ENCODE peak calls at places on chromosome 1, in ten cellular contexts. U, P, C, A, R, V, X, F, T and K are unnamed samples.

GRCh38 chr1:92934395-92935378 is 26.6 kb downstream of the DIPK1A start:
- ATAC-seq in U (no peak), P (no peak), C (no peak), A (no peak), R (peak; percentile 54), V (no peak), X (peak; percentile 53), F (peak; percentile 84), T (peak; percentile 18), K (peak; percentile 58)

GRCh38 chr1:192506741-192507155 is 68.8 kb upstream of the RGS1 start:
- ATAC-seq in U (no peak), P (peak; percentile 50), C (no peak), A (peak; percentile 58), R (peak; percentile 50), V (peak; percentile 69), X (peak; percentile 42), F (no peak), T (no peak), K (no peak)

GRCh38 chr1:58497499-58497898 is 49.0 kb downstream of the OMA1 start:
- ATAC-seq in U (no peak), P (no peak), C (no peak), A (no peak), R (no peak), V (no peak), X (no peak), F (no peak), T (no peak), K (no peak)

GRCh38 chr1:87213126-87213496 is 115.6 kb upstream of the LMO4 start:
- ATAC-seq in U (no peak), P (no peak), C (no peak), A (no peak), R (no peak), V (no peak), X (no peak), F (no peak), T (no peak), K (no peak)

GRCh38 chr1:229137274-229137673 is 133.6 kb upstream of the RAB4A start:
- ATAC-seq in U (no peak), P (peak; percentile 59), C (no peak), A (peak; percentile 77), R (peak; percentile 34), V (no peak), X (peak; percentile 19), F (no peak), T (no peak), K (no peak)

GRCh38 chr1:42392923-42393848 is 12.6 kb downstream of the RIMKLA start:
- ATAC-seq in U (no peak), P (no peak), C (no peak), A (no peak), R (no peak), V (peak; percentile 30), X (no peak), F (no peak), T (peak; percentile 86), K (no peak)

GRCh38 chr1:241518447-241519307 is 878 bp downstream of the FH start:
- ATAC-seq in U (peak; percentile 67), P (peak; percentile 76), C (peak; percentile 27), A (peak; percentile 55), R (peak; percentile 37), V (peak; percentile 41), X (peak; percentile 23), F (peak; percentile 11), T (peak; percentile 58), K (no peak)

GRCh38 chr1:47396671-47397196 is 19.4 kb upstream of the FOXE3 start:
- ATAC-seq in U (no peak), P (no peak), C (no peak), A (no peak), R (no peak), V (no peak), X (no peak), F (no peak), T (no peak), K (no peak)

GRCh38 chr1:230682274-230682673 is 31.6 kb downstream of the AGT start:
- ATAC-seq in U (no peak), P (no peak), C (no peak), A (no peak), R (peak; percentile 55), V (no peak), X (no peak), F (peak; percentile 75), T (no peak), K (no peak)

GRCh38 chr1:74425669-74426068 is 86.7 kb downstream of the LRRC53 start:
- ATAC-seq in U (no peak), P (no peak), C (no peak), A (no peak), R (no peak), V (no peak), X (no peak), F (peak; percentile 67), T (no peak), K (no peak)

GRCh38 chr1:25993197-25993951 is 4.5 kb downstream of the PAFAH2 start:
- ATAC-seq in U (no peak), P (no peak), C (no peak), A (no peak), R (no peak), V (no peak), X (no peak), F (no peak), T (no peak), K (no peak)

GRCh38 chr1:221903594-221903993 is 161.7 kb upstream of the DUSP10 start:
- ATAC-seq in U (no peak), P (no peak), C (no peak), A (no peak), R (no peak), V (no peak), X (no peak), F (no peak), T (no peak), K (no peak)

DNA sequence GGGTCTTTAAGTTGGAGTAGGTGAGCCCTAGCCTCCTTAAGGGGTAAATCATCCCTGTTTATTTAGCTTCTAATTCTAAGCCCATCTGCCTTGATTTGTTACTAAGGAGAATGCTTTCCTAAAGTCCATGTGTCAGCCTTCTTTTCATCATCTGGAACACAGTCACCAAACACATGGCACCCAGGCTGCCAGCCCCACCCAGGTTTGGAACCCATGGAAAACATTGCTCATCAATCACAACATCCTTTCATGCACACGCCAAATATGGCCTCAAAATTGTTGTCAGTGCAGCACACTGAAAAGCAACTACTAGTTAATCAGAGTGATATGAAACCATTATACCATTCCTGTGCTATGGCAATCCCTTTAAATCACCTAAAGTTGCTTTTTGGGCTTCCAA is 386.7 kb upstream of the ESRRG start:
- ATAC-seq in U (no peak), P (no peak), C (no peak), A (no peak), R (no peak), V (no peak), X (no peak), F (no peak), T (no peak), K (no peak)
- H3K36me3 ChIP-seq in U (no peaks in the 10 kb centered on the region), P (no peaks in the 10 kb centered on the region), C (no peaks in the 10 kb centered on the region), A (no peaks in the 10 kb centered on the region), R (no peaks in the 10 kb centered on the region), V (no peaks in the 10 kb centered on the region), X (no peaks in the 10 kb centered on the region), F (no peaks in the 10 kb centered on the region), T (no peaks in the 10 kb centered on the region), K (no peaks in the 10 kb centered on the region)

DNA sequence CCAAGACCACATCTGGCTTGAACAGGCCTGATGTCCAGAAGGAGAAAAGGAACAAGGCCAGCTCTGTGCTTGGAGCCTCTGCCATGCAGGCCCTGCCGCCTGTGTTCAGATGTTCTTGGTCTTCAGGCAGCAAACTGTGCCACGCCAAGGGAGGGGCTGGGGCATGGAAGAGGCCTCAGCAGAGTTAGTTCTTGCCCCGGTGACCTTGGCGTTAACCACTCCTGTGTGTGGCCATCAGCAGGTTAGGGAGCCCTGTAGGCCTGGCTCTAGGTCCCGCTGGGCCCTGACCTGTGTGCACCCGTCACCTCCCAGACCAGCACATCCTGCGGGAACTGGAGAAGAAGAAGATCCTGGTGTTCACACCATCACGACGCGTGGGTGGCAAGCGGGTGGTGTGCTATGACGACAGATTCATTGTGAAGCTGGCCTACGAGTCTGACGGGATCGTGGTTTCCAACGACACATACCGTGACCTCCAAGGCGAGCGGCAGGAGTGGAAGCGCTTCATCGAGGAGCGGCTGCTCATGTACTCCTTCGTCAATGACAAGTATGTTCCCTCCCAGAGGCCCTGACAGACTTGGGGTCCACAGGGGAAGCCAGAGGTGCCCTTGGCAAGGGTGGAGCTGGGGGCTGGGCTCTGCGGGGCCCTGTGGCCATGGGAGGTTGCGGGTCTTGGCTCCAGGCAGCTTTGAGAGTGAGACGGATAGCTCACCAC is 7.1 kb downstream of the ZC3H12A start:
- ATAC-seq in U (no peak), P (no peak), C (no peak), A (no peak), R (no peak), V (no peak), X (no peak), F (no peak), T (no peak), K (no peak)
- H3K4me1 ChIP-seq in U (peaks cover 38% of the 10 kb centered on the region), P (peaks cover 85% of the 10 kb centered on the region), C (peaks cover 77% of the 10 kb centered on the region), A (peaks cover 81% of the 10 kb centered on the region), R (peaks cover 73% of the 10 kb centered on the region), V (peaks cover 50% of the 10 kb centered on the region), X (no peaks in the 10 kb centered on the region), F (peaks cover 25% of the 10 kb centered on the region), T (peaks cover 49% of the 10 kb centered on the region), K (peaks cover under 1% of the 10 kb centered on the region)

GRCh38 chr1:184241446-184241845 is 145.4 kb upstream of the C1orf21 start:
- ATAC-seq in U (no peak), P (no peak), C (no peak), A (no peak), R (no peak), V (no peak), X (no peak), F (no peak), T (no peak), K (no peak)

GRCh38 chr1:184244962-184245361 is 141.9 kb upstream of the C1orf21 start:
- ATAC-seq in U (no peak), P (no peak), C (no peak), A (no peak), R (peak; percentile 73), V (no peak), X (no peak), F (no peak), T (no peak), K (no peak)

GRCh38 chr1:184237588-184237987 is 149.2 kb upstream of the C1orf21 start:
- ATAC-seq in U (no peak), P (no peak), C (no peak), A (no peak), R (no peak), V (no peak), X (no peak), F (peak; percentile 79), T (no peak), K (no peak)

GRCh38 chr1:184242507-184242943 is 144.3 kb upstream of the C1orf21 start:
- ATAC-seq in U (no peak), P (peak; percentile 88), C (peak; percentile 69), A (peak; percentile 86), R (peak; percentile 92), V (no peak), X (peak; percentile 99), F (peak; percentile 92), T (peak; percentile 74), K (peak; percentile 41)
- H3K36me3 ChIP-seq in U (no peaks in the 10 kb centered on the region), P (no peaks in the 10 kb centered on the region), C (no peaks in the 10 kb centered on the region), A (no peaks in the 10 kb centered on the region), R (no peaks in the 10 kb centered on the region), V (no peaks in the 10 kb centered on the region), X (no peaks in the 10 kb centered on the region), F (no peaks in the 10 kb centered on the region), T (no peaks in the 10 kb centered on the region), K (no peaks in the 10 kb centered on the region)

DNA sequence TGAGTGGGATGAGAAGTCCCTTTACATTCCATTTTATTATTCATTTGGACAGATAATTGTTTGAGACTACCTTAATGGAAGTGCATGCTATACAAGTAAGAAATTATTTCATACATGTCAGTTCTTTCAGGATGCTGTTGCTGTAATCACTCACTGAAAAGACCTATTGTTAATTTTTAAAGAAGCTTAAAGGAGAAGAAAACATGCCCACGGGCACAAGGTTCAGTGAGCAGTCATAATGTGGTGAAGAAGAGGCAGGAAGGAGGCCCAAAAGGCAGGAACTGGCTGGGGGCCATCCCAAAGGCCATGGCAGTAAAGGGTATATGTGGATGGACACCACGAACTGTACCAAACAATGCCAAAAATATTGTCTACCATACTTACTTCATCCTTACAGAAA is 206.0 kb downstream of the LYPLAL1 start:
- ATAC-seq in U (no peak), P (no peak), C (no peak), A (no peak), R (no peak), V (no peak), X (no peak), F (no peak), T (no peak), K (no peak)
- H3K4me1 ChIP-seq in U (no peaks in the 10 kb centered on the region), P (no peaks in the 10 kb centered on the region), C (no peaks in the 10 kb centered on the region), A (no peaks in the 10 kb centered on the region), R (no peaks in the 10 kb centered on the region), V (no peaks in the 10 kb centered on the region), X (no peaks in the 10 kb centered on the region), F (no peaks in the 10 kb centered on the region), T (no peaks in the 10 kb centered on the region), K (no peaks in the 10 kb centered on the region)